ENCODE peak calls at places on chromosomes 2 and 18, in six cellular contexts. D, J, H, Q, P and V are unnamed samples.

GRCh38 chr2:72106978-72107377 is 40.7 kb downstream of the CYP26B1 start:
- DNase-seq in D (no peak), J (no peak), H (no peak), Q (no peak), P (no peak), V (no peak)

GRCh38 chr2:180781276-180781675 is 199.1 kb upstream of the UBE2E3 start:
- DNase-seq in D (no peak), J (no peak), H (no peak), Q (no peak), P (no peak), V (no peak)

GRCh38 chr18:49652841-49653240 is 91.0 kb downstream of the LIPG start:
- DNase-seq in D (no peak), J (no peak), H (no peak), Q (no peak), P (no peak), V (no peak)

GRCh38 chr2:8633186-8633734 is 48.6 kb upstream of the ID2 start:
- DNase-seq in D (no peak), J (no peak), H (no peak), Q (no peak), P (no peak), V (no peak)

GRCh38 chr18:55199291-55199963 is 240.2 kb upstream of the CCDC68 start:
- DNase-seq in D (no peak), J (no peak), H (no peak), Q (no peak), P (no peak), V (no peak)

GRCh38 chr2:118794546-118794945 is 52.9 kb downstream of the EN1 start:
- DNase-seq in D (no peak), J (no peak), H (no peak), Q (no peak), P (no peak), V (no peak)

GRCh38 chr18:23228102-23229051 is 93.1 kb downstream of the CABLES1 start:
- DNase-seq in D (no peak), J (peak; percentile 82), H (no peak), Q (no peak), P (no peak), V (no peak)

GRCh38 chr18:67875936-67876335 is 359.4 kb upstream of the DSEL start:
- DNase-seq in D (no peak), J (no peak), H (no peak), Q (no peak), P (no peak), V (no peak)

GRCh38 chr2:176158306-176158643 is 1.2 kb downstream of the HOXD3 start:
- DNase-seq in D (no peak), J (no peak), H (no peak), Q (no peak), P (no peak), V (no peak)

GRCh38 chr2:114550895-114551793 is 108.7 kb downstream of the DPP10 start:
- DNase-seq in D (no peak), J (no peak), H (peak; percentile 74), Q (peak; percentile 41), P (peak; percentile 25), V (peak; percentile 30)

GRCh38 chr18:45241982-45242565 is 373.2 kb upstream of the SLC14A2 start:
- DNase-seq in D (no peak), J (no peak), H (no peak), Q (no peak), P (no peak), V (no peak)

GRCh38 chr2:191675807-191676667 is 1.9 kb upstream of the NABP1 start:
- DNase-seq in D (no peak), J (peak; percentile 94), H (no peak), Q (no peak), P (no peak), V (no peak)

GRCh38 chr2:229714736-229715541 is 584 bp upstream of the DNER start:
- DNase-seq in D (peak; percentile 34), J (no peak), H (peak; percentile 26), Q (peak; percentile 56), P (peak; percentile 70), V (peak; percentile 73)

GRCh38 chr2:35585972-35586371 is 769.6 kb upstream of the CRIM1 start:
- DNase-seq in D (no peak), J (no peak), H (no peak), Q (no peak), P (no peak), V (no peak)

GRCh38 chr2:37338933-37339332 is 5.5 kb upstream of the QPCT start:
- DNase-seq in D (no peak), J (no peak), H (no peak), Q (no peak), P (no peak), V (no peak)

GRCh38 chr2:159010340-159010739 is 41.9 kb downstream of the TANC1 start:
- DNase-seq in D (no peak), J (no peak), H (peak; percentile 18), Q (no peak), P (peak; percentile 61), V (no peak)

GRCh38 chr2:221572180-221572820 is at the start of gene EPHA4:
- DNase-seq in D (peak; percentile 70), J (no peak), H (no peak), Q (no peak), P (peak; percentile 93), V (peak; percentile 87)

GRCh38 chr2:150127995-150128394 is 359.5 kb downstream of the RND3 start:
- DNase-seq in D (no peak), J (no peak), H (no peak), Q (no peak), P (no peak), V (no peak)

GRCh38 chr18:62768172-62768943 is 53.0 kb downstream of the PHLPP1 start:
- DNase-seq in D (no peak), J (no peak), H (no peak), Q (no peak), P (peak; percentile 33), V (no peak)

GRCh38 chr2:218396688-218397501 is 2.8 kb upstream of the CTDSP1 start:
- DNase-seq in D (peak; percentile 12), J (no peak), H (peak; percentile 62), Q (no peak), P (peak; percentile 54), V (no peak)

GRCh38 chr2:230124792-230125452 is 56.2 kb upstream of the SLC16A14 start:
- DNase-seq in D (no peak), J (no peak), H (no peak), Q (no peak), P (no peak), V (no peak)

GRCh38 chr2:119264781-119265692 is 41.4 kb downstream of the STEAP3 start:
- DNase-seq in D (peak; percentile 73), J (peak; percentile 7), H (peak; percentile 51), Q (no peak), P (peak; percentile 75), V (peak; percentile 64)

GRCh38 chr2:122390406-122390805 is 635.0 kb downstream of the TSN start:
- DNase-seq in D (no peak), J (peak; percentile 7), H (no peak), Q (no peak), P (no peak), V (no peak)

GRCh38 chr2:173496746-173497145 is 142.1 kb downstream of the CDCA7 start:
- DNase-seq in D (no peak), J (no peak), H (no peak), Q (no peak), P (no peak), V (no peak)

GRCh38 chr2:65834657-65835056 is 402.3 kb upstream of the SPRED2 start:
- DNase-seq in D (no peak), J (no peak), H (no peak), Q (no peak), P (no peak), V (no peak)

GRCh38 chr2:211035548-211036185 is 479.3 kb downstream of the CPS1 start:
- DNase-seq in D (no peak), J (no peak), H (peak; percentile 47), Q (no peak), P (no peak), V (no peak)

GRCh38 chr2:104844813-104845551 is 8.9 kb upstream of the POU3F3 start:
- DNase-seq in D (no peak), J (no peak), H (no peak), Q (no peak), P (peak; percentile 71), V (no peak)

GRCh38 chr18:33761363-33761762 is 183.3 kb downstream of the ASXL3 start:
- DNase-seq in D (no peak), J (no peak), H (no peak), Q (no peak), P (peak; percentile 27), V (peak; percentile 49)

GRCh38 chr2:43898958-43899346 is 60.2 kb downstream of the ABCG8 start:
- DNase-seq in D (no peak), J (no peak), H (no peak), Q (no peak), P (no peak), V (no peak)

GRCh38 chr2:11687736-11688135 is 17.7 kb upstream of the NTSR2 start:
- DNase-seq in D (no peak), J (no peak), H (no peak), Q (no peak), P (no peak), V (no peak)

GRCh38 chr2:11691071-11691660 is 21.2 kb upstream of the NTSR2 start:
- DNase-seq in D (no peak), J (no peak), H (no peak), Q (no peak), P (no peak), V (no peak)

GRCh38 chr2:11684894-11685460 is 15.0 kb upstream of the NTSR2 start:
- DNase-seq in D (no peak), J (no peak), H (no peak), Q (no peak), P (no peak), V (no peak)

GRCh38 chr2:11685906-11686470 is 16.0 kb upstream of the NTSR2 start:
- DNase-seq in D (no peak), J (no peak), H (no peak), Q (no peak), P (no peak), V (no peak)

GRCh38 chr2:11688222-11689069 is 18.5 kb upstream of the NTSR2 start:
- DNase-seq in D (peak; percentile 89), J (peak; percentile 9), H (peak; percentile 48), Q (no peak), P (peak; percentile 94), V (peak; percentile 53)
- TF ChIP-seq JUND in D (peak; percentile 43), J (no peak), H (no peak), Q (peak; percentile 53), P (no peak), V (no peak)

GRCh38 chr2:147531299-147531698 is 313.5 kb upstream of the ACVR2A start:
- DNase-seq in D (no peak), J (no peak), H (no peak), Q (no peak), P (no peak), V (no peak)
- TF ChIP-seq JUND in D (no peak), J (no peak), H (no peak), Q (no peak), P (no peak), V (no peak)

DNA sequence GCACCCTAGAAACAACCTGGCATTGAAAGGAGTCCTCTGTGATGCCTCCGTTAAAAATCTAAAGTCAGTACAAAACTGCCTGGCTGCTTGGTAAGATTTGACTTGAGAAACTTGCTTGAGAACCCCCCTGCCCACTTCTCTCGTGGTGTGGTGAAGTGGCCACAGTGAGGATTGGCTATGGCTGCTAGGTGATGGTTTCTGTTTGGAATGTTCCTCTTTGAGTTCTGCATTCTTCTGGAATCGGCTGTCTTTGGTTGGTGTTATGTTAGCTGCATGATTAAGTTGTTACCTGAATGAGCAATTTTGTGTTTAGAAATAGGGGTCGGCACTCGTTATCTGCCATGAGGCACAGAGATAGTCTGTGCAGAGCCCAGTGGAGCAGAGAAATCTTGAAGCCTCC is 21.7 kb upstream of the SAG start:
- DNase-seq in D (no peak), J (no peak), H (no peak), Q (no peak), P (no peak), V (no peak)
- TF ChIP-seq JUND in D (no peak), J (no peak), H (no peak), Q (no peak), P (no peak), V (no peak)

GRCh38 chr2:20223345-20224190 is 1.4 kb downstream of the SDC1 start:
- DNase-seq in D (peak; percentile 49), J (no peak), H (peak; percentile 61), Q (no peak), P (peak; percentile 97), V (peak; percentile 47)
- TF ChIP-seq JUND in D (no peak), J (no peak), H (no peak), Q (no peak), P (no peak), V (no peak)